ENCODE peak calls at places on chromosomes 7 and 10, in four cellular contexts. I is EH; Z is effector CD4-positive, alpha-beta T cell; C is DMS 273 treated with DMSO at 0.1 percent for 48 hours. S is an unnamed sample.

GRCh38 chr10:35336921-35337741 is 822 bp downstream of the CCNY start:
- DNase-seq in I (peak), Z (peak), C (no peak), S (peak)

GRCh38 chr10:131425752-131426529 is 114.4 kb upstream of the TCERG1L start:
- DNase-seq in I (no peak), Z (no peak), C (no peak), S (no peak)

GRCh38 chr7:85062651-85063050 is 124.2 kb downstream of the SEMA3D start:
- DNase-seq in I (no peak), Z (no peak), C (no peak), S (no peak)

GRCh38 chr7:102417105-102417504 is 16.3 kb upstream of the ORAI2 start:
- DNase-seq in I (no peak), Z (no peak), C (no peak), S (peak)

GRCh38 chr10:310371-310770 is 175.1 kb downstream of the ZMYND11 start:
- DNase-seq in I (peak), Z (no peak), C (no peak), S (no peak)

GRCh38 chr10:110129490-110129889 is 77.9 kb upstream of the MXI1 start:
- DNase-seq in I (no peak), Z (no peak), C (no peak), S (no peak)

GRCh38 chr10:132939957-132940790 is 2.2 kb downstream of the CFAP46 start:
- DNase-seq in I (peak), Z (no peak), C (no peak), S (peak)

GRCh38 chr10:124045794-124046355 is 47.5 kb downstream of the CHST15 start:
- DNase-seq in I (no peak), Z (no peak), C (no peak), S (no peak)

GRCh38 chr7:151552352-151553028 is 32.8 kb upstream of the RHEB start:
- DNase-seq in I (no peak), Z (no peak), C (no peak), S (no peak)

GRCh38 chr10:113059001-113059780 is 109.1 kb downstream of the TCF7L2 start:
- DNase-seq in I (peak), Z (no peak), C (no peak), S (no peak)

GRCh38 chr7:73532224-73532623 is 10.1 kb upstream of the BAZ1B start:
- DNase-seq in I (no peak), Z (no peak), C (no peak), S (no peak)

GRCh38 chr10:5628798-5629788 is 37.3 kb downstream of the ASB13 start:
- DNase-seq in I (peak), Z (no peak), C (no peak), S (no peak)

GRCh38 chr10:8051109-8051781 is 3.2 kb upstream of the GATA3 start:
- DNase-seq in I (no peak), Z (no peak), C (no peak), S (no peak)

GRCh38 chr10:86003201-86003621 is 363.4 kb downstream of the GRID1 start:
- DNase-seq in I (no peak), Z (no peak), C (no peak), S (no peak)

GRCh38 chr10:76736392-76736791 is 901.2 kb downstream of the KCNMA1 start:
- DNase-seq in I (no peak), Z (no peak), C (no peak), S (no peak)

GRCh38 chr7:102169651-102170416 is 116.8 kb upstream of the SH2B2 start:
- DNase-seq in I (peak), Z (no peak), C (no peak), S (no peak)

GRCh38 chr10:95242581-95243317 is 48.1 kb downstream of the PDLIM1 start:
- DNase-seq in I (peak), Z (no peak), C (no peak), S (no peak)

GRCh38 chr7:92740713-92741126 is 95.7 kb downstream of the CDK6 start:
- DNase-seq in I (peak), Z (no peak), C (no peak), S (no peak)

GRCh38 chr10:110056822-110057221 is 49.0 kb downstream of the ADD3 start:
- DNase-seq in I (peak), Z (no peak), C (no peak), S (no peak)

GRCh38 chr7:121153995-121154394 is 165.5 kb downstream of the CPED1 start:
- DNase-seq in I (peak), Z (no peak), C (no peak), S (no peak)

GRCh38 chr10:24762161-24762924 is 38.7 kb upstream of the ARHGAP21 start:
- DNase-seq in I (no peak), Z (no peak), C (no peak), S (no peak)

GRCh38 chr7:135743907-135744789 is 4.5 kb downstream of the FAM180A start:
- DNase-seq in I (peak), Z (no peak), C (no peak), S (no peak)

GRCh38 chr7:139619367-139619657 is 95.8 kb downstream of the CLEC2L start:
- DNase-seq in I (peak), Z (no peak), C (no peak), S (no peak)

GRCh38 chr7:122616951-122617350 is 82.0 kb downstream of the RNF133 start:
- DNase-seq in I (no peak), Z (no peak), C (no peak), S (no peak)

GRCh38 chr7:6729492-6730342 is 23.0 kb upstream of the ZNF12 start:
- DNase-seq in I (peak), Z (peak), C (peak), S (peak)

GRCh38 chr7:134885967-134886352 is 100.3 kb upstream of the AGBL3 start:
- DNase-seq in I (peak), Z (no peak), C (no peak), S (no peak)

GRCh38 chr7:93147358-93147757 is 827 bp downstream of the SAMD9L start:
- DNase-seq in I (peak), Z (no peak), C (peak), S (peak)

GRCh38 chr7:19489162-19489820 is 219.5 kb downstream of the POLR1F start:
- DNase-seq in I (no peak), Z (no peak), C (no peak), S (no peak)

S was measured in central memory CD4-positive, alpha-beta T cell.